ENCODE peak calls at places on chromosomes 7 and 10, in nine cellular contexts. Q is colonic mucosa, E is PC-9, J is transverse colon, N is astrocyte, P is sigmoid colon, D is tibial artery, U is HepG2, C is HCT116. R is an unnamed sample.
A peak's percentile ranks its signal among the peaks of the same experiment; 100 is the strongest.

GRCh38 chr7:3977391-3977790 is 676.3 kb downstream of the SDK1 start:
- DNase-seq in P (no peak), U (no peak), N (no peak), C (no peak), E (no peak), Q (no peak), J (no peak), D (no peak), R (no peak)

GRCh38 chr7:18610331-18610948 is 114.9 kb downstream of the HDAC9 start:
- DNase-seq in E (peak; percentile 7), J (no peak), P (no peak), U (peak; percentile 27), D (no peak), Q (peak; percentile 26), C (peak; percentile 44), N (peak; percentile 2), R (no peak)

GRCh38 chr7:151059362-151060112 is at the start of gene SLC4A2:
- DNase-seq in D (peak; percentile 77), J (peak; percentile 83), C (no peak), U (peak; percentile 50), Q (peak; percentile 83), N (no peak), P (peak; percentile 94), E (peak; percentile 87), R (peak; percentile 46)

GRCh38 chr7:143257501-143257900 is 5.7 kb upstream of the GSTK1 start:
- DNase-seq in N (no peak), U (no peak), C (no peak), E (no peak), Q (no peak), P (no peak), D (no peak), J (no peak), R (no peak)

GRCh38 chr7:133436014-133436428 is 183.1 kb downstream of the EXOC4 start:
- DNase-seq in Q (no peak), U (no peak), D (no peak), E (no peak), C (no peak), P (no peak), J (no peak), N (peak; percentile 66), R (no peak)

GRCh38 chr10:5501976-5502902 is 2.9 kb upstream of the CALML5 start:
- DNase-seq in Q (no peak), N (no peak), E (no peak), P (peak; percentile 57), J (peak; percentile 6), D (no peak), C (no peak), U (no peak), R (no peak)

GRCh38 chr10:132548106-132548823 is 10.7 kb downstream of the INPP5A start:
- DNase-seq in J (no peak), P (peak; percentile 59), Q (no peak), U (no peak), C (no peak), D (peak; percentile 19), N (no peak), E (no peak), R (no peak)

GRCh38 chr7:75945297-75946168 is 30.6 kb downstream of the POR start:
- DNase-seq in C (no peak), Q (no peak), N (no peak), P (no peak), J (no peak), E (peak; percentile 50), U (peak; percentile 78), D (no peak), R (no peak)

GRCh38 chr7:47611045-47611511 is 29.2 kb upstream of the TNS3 start:
- DNase-seq in U (peak; percentile 68), P (no peak), D (no peak), C (no peak), E (no peak), Q (peak; percentile 88), N (no peak), J (peak; percentile 85), R (no peak)

GRCh38 chr7:33392143-33392542 is 262.8 kb downstream of the BBS9 start:
- DNase-seq in C (no peak), Q (no peak), E (no peak), P (no peak), N (no peak), U (no peak), J (no peak), D (no peak), R (no peak)

GRCh38 chr10:79412516-79412915 is 32.9 kb downstream of the ZCCHC24 start:
- DNase-seq in J (no peak), E (no peak), C (no peak), U (no peak), N (no peak), D (no peak), Q (no peak), P (peak; percentile 48), R (no peak)

GRCh38 chr10:31754803-31755624 is 173.6 kb downstream of the ARHGAP12 start:
- DNase-seq in D (no peak), E (peak; percentile 53), C (no peak), U (peak; percentile 23), P (peak; percentile 48), Q (no peak), N (no peak), J (no peak), R (no peak)

GRCh38 chr7:112056409-112056808 is 149.8 kb downstream of the DOCK4 start:
- DNase-seq in E (no peak), P (no peak), J (no peak), C (no peak), U (no peak), D (no peak), Q (no peak), N (no peak), R (no peak)

GRCh38 chr7:100156331-100157068 is 2.0 kb downstream of the TRAPPC14 start:
- DNase-seq in Q (no peak), N (no peak), U (no peak), C (no peak), J (no peak), P (no peak), D (no peak), E (no peak), R (no peak)

GRCh38 chr7:100158229-100159098 is at the start of gene TRAPPC14:
- DNase-seq in U (peak; percentile 75), Q (peak; percentile 98), J (peak; percentile 95), E (peak; percentile 93), C (no peak), N (peak; percentile 66), P (peak; percentile 94), D (peak; percentile 92), R (peak; percentile 44)

GRCh38 chr7:100157069-100157333 is 1.5 kb downstream of the TRAPPC14 start:
- DNase-seq in U (no peak), P (no peak), Q (no peak), E (no peak), D (no peak), N (no peak), J (no peak), C (no peak), R (no peak)

GRCh38 chr7:100159099-100159623 is 638 bp upstream of the TRAPPC14 start:
- DNase-seq in P (no peak), D (no peak), J (no peak), Q (no peak), E (no peak), N (no peak), U (no peak), C (no peak), R (no peak)

DNA sequence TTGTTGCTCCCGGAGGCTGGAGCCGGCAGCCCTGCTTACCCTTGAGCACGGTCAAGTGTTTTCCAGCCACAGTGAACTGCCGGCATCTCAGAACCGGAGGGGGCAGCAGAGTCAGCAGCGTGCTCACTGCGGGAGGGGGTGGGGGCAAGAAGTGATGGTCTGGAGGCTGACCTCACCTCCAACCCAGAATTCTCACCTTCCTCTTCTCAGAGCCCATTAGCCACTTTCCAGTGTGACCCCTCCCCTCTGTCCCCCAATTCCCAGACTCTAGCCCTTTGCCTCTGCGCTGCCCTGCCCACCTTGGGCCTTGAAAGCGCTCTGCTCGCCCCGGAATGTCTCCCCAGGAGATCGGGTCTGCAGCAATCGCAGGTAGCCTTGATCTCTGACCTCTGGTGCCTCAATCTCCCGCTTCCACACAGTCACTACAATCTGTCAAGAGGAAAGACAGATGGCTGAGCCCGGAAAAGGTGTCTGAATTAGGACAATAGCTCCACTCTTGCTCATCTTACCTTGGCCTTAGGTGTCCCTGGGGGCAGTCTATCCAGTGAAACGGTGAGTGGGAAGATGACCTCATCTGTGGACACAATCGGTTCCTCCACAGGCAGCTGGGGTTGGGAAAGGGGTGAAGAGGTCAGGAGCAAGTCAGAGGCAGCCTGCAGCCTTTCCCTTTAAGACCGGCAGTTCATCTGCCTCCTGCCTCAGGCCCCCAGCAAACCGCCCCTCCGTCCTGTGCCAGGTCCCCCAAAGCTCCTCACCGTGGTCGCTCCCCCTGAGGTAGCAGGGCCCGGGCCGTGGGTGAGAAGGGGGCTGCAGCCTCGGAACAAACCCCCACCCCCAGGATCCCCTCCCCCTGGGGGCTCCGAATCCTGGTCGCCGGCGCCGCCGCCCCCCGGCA is 942 bp downstream of the TRAPPC14 start:
- DNase-seq in C (no peak), D (peak; percentile 51), P (peak; percentile 74), U (peak; percentile 85), E (peak; percentile 58), Q (no peak), N (peak; percentile 22), J (peak; percentile 58), R (no peak)
- H3K4me1 ChIP-seq in C (peaks cover 23% of the 10 kb centered on the region), D (peaks cover 19% of the 10 kb centered on the region), P (peaks cover 28% of the 10 kb centered on the region), U (peaks cover 56% of the 10 kb centered on the region), E (peaks cover 36% of the 10 kb centered on the region), Q (peaks cover 37% of the 10 kb centered on the region), N (peaks cover 7% of the 10 kb centered on the region), J (peaks cover 51% of the 10 kb centered on the region), R (peaks cover 26% of the 10 kb centered on the region)

GRCh38 chr10:48625013-48625412 is 20.1 kb upstream of the ARHGAP22 start:
- DNase-seq in P (no peak), E (no peak), Q (no peak), N (no peak), J (no peak), U (no peak), D (no peak), C (no peak), R (no peak)
- TF ChIP-seq CTCF in P (no peak), E (no peak), Q (no peak), N (no peak), J (no peak), U (no peak), D (no peak), C (no peak), R (no peak)

DNA sequence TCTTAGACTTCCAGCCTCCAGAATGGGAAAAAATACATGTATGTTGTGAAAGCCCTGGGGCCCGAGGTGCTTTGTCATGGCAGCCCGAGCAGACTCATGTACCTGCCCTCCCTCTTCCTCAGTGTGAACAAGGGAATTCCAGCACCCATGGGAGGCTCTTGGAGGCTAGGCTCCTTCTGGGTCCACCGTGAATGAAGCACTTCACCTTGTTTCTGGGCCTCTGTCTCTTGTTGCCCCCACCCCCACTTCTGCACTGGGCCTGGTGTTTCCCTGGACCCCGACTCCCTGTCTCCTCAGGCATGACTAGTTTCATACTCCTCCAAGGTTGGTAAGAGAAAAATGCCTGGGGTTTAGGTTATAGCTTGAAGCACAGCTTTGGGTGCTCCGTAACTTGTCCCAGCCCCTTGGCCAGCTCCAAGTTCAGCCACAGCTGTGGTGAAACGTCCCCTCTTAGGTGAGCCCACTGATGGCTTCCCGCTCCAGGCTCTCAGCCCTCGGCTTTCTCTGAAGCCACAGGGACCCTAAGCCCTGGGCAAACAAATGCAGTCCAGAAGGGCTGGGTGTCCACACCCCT is 30.2 kb upstream of the ARHGAP22 start:
- DNase-seq in J (no peak), C (no peak), D (no peak), Q (no peak), U (no peak), N (no peak), E (no peak), P (no peak), R (no peak)
- H3K4me1 ChIP-seq in J (peaks cover 5% of the 10 kb centered on the region), C (no peaks in the 10 kb centered on the region), D (peaks cover 22% of the 10 kb centered on the region), Q (no peaks in the 10 kb centered on the region), U (no peaks in the 10 kb centered on the region), N (peaks cover 6% of the 10 kb centered on the region), E (no peaks in the 10 kb centered on the region), P (peaks cover 8% of the 10 kb centered on the region), R (no peaks in the 10 kb centered on the region)

GRCh38 chr7:44858161-44858560 is 10.3 kb upstream of the H2AZ2 start:
- DNase-seq in P (no peak), D (no peak), N (no peak), C (no peak), J (no peak), E (no peak), Q (no peak), U (no peak), R (no peak)
- TF ChIP-seq CTCF in P (no peak), D (no peak), N (peak; percentile 14), C (no peak), J (peak; percentile 26), E (peak; percentile 41), Q (no peak), U (no peak), R (no peak)